ENCODE peak calls at places on chromosomes 3 and 15, in seven cellular contexts. W is small intestine, N is pancreas, O is lower lobe of right lung, X is RWPE2, G is left ventricle myocardium inferior, Y is suprapubic skin. J is an unnamed sample. For H3K4me1, the result is how much of the 10 kb centered on the place peaks cover.

GRCh38 chr3:185759523-185759922 is 65.3 kb downstream of the IGF2BP2 start:
- DNase-seq in G (no peak), Y (no peak), N (no peak), X (no peak), O (no peak), W (no peak), J (peak)

GRCh38 chr15:50355612-50355905 is 561 bp upstream of the GABPB1 start:
- DNase-seq in N (no peak), G (no peak), Y (no peak), W (no peak), X (no peak), O (no peak), J (no peak)

GRCh38 chr15:71916834-71917233 is 106.5 kb downstream of the NR2E3 start:
- DNase-seq in Y (no peak), G (no peak), W (peak), N (no peak), X (no peak), O (no peak), J (peak)

GRCh38 chr3:105865867-105866350 is 2.9 kb downstream of the CBLB start:
- DNase-seq in N (no peak), Y (no peak), X (no peak), O (no peak), G (no peak), W (no peak), J (no peak)

GRCh38 chr3:111831840-111832239 is 27.2 kb upstream of the PHLDB2 start:
- DNase-seq in N (no peak), W (no peak), O (no peak), X (no peak), Y (no peak), G (no peak), J (peak)

GRCh38 chr3:133437391-133438093 is 37.7 kb downstream of the BFSP2 start:
- DNase-seq in Y (no peak), N (no peak), X (no peak), W (no peak), O (no peak), G (no peak), J (peak)

GRCh38 chr3:50575372-50575771 is 6.0 kb downstream of the HEMK1 start:
- DNase-seq in N (no peak), X (no peak), Y (no peak), O (no peak), G (no peak), W (no peak), J (no peak)

GRCh38 chr3:114496021-114496434 is 202.2 kb downstream of the TIGIT start:
- DNase-seq in N (no peak), O (no peak), X (no peak), G (peak), Y (no peak), W (no peak), J (no peak)

GRCh38 chr3:53618946-53619345 is 124.5 kb downstream of the CACNA1D start:
- DNase-seq in N (no peak), Y (no peak), O (no peak), G (no peak), W (peak), X (no peak), J (no peak)

GRCh38 chr15:42494998-42495360 is 455 bp upstream of the SNAP23 start:
- DNase-seq in Y (no peak), N (peak), G (no peak), X (no peak), O (no peak), W (peak), J (peak)

GRCh38 chr3:28301607-28302158 is 46.8 kb upstream of the ZCWPW2 start:
- DNase-seq in O (no peak), Y (no peak), W (no peak), N (no peak), X (no peak), G (no peak), J (no peak)

GRCh38 chr3:28575100-28575747 is 226.6 kb upstream of the AZI2 start:
- DNase-seq in W (no peak), N (peak), G (peak), Y (no peak), O (peak), X (peak), J (peak)

GRCh38 chr3:39220551-39221530 is 28.4 kb upstream of the XIRP1 start:
- DNase-seq in X (no peak), O (no peak), Y (no peak), W (no peak), N (no peak), G (no peak), J (no peak)

GRCh38 chr3:192904632-192905289 is 12.9 kb downstream of the MB21D2 start:
- DNase-seq in G (no peak), Y (no peak), W (no peak), N (no peak), X (no peak), O (no peak), J (peak)

GRCh38 chr15:80852676-80853075 is 73.5 kb downstream of the CEMIP start:
- DNase-seq in O (no peak), X (no peak), G (no peak), W (peak), Y (no peak), N (no peak), J (no peak)

GRCh38 chr15:67025719-67026118 is 39.7 kb upstream of the SMAD3 start:
- DNase-seq in X (no peak), Y (no peak), N (peak), G (no peak), W (peak), O (no peak), J (peak)

GRCh38 chr3:48609088-48610005 is at the start of gene UQCRC1:
- DNase-seq in X (peak), O (peak), G (peak), N (peak), Y (peak), W (peak), J (peak)

GRCh38 chr3:125140011-125140813 is 72.3 kb downstream of the SLC12A8 start:
- DNase-seq in W (no peak), X (no peak), O (no peak), N (no peak), Y (no peak), G (no peak), J (peak)

GRCh38 chr15:58606577-58607080 is 142.9 kb downstream of the ADAM10 start:
- DNase-seq in Y (no peak), N (no peak), W (no peak), G (no peak), X (no peak), O (no peak), J (no peak)

GRCh38 chr3:149077638-149078037 is 8.7 kb downstream of the HLTF start:
- DNase-seq in O (no peak), X (no peak), Y (no peak), N (no peak), W (no peak), G (no peak), J (no peak)

GRCh38 chr3:122415104-122415744 is 638 bp downstream of the WDR5B start:
- DNase-seq in Y (no peak), W (peak), O (no peak), N (peak), X (no peak), G (no peak), J (peak)

GRCh38 chr3:15372918-15373317 is 40.5 kb upstream of the SH3BP5 start:
- DNase-seq in N (no peak), X (no peak), O (no peak), W (no peak), G (no peak), Y (no peak), J (no peak)

GRCh38 chr3:66153961-66154923 is 66.6 kb upstream of the SLC25A26 start:
- DNase-seq in G (peak), X (no peak), O (no peak), Y (no peak), N (no peak), W (no peak), J (peak)

GRCh38 chr3:98961161-98962155 is 60.0 kb upstream of the DCBLD2 start:
- DNase-seq in N (no peak), Y (no peak), X (no peak), W (no peak), G (no peak), O (no peak), J (no peak)

GRCh38 chr3:56468184-56469106 is at the start of gene ERC2:
- DNase-seq in W (no peak), Y (no peak), G (peak), O (peak), N (peak), X (no peak), J (peak)

GRCh38 chr3:101635954-101636798 is 40.8 kb downstream of the ZBTB11 start:
- DNase-seq in N (peak), O (peak), X (no peak), Y (no peak), G (peak), W (peak), J (peak)

GRCh38 chr15:33584797-33585196 is 274.0 kb downstream of the RYR3 start:
- DNase-seq in N (no peak), G (no peak), Y (no peak), W (no peak), O (no peak), X (no peak), J (peak)

GRCh38 chr15:99087405-99087943 is 17.4 kb upstream of the SYNM start:
- DNase-seq in N (no peak), O (no peak), Y (no peak), W (no peak), G (no peak), X (no peak), J (no peak)

GRCh38 chr3:170961616-170962400 is 53.4 kb upstream of the EIF5A2 start:
- DNase-seq in G (no peak), O (no peak), X (no peak), W (peak), N (no peak), Y (no peak), J (no peak)

GRCh38 chr3:11757441-11757875 is 89.2 kb downstream of the TAMM41 start:
- DNase-seq in Y (no peak), O (no peak), G (no peak), W (no peak), N (no peak), X (no peak), J (peak)

GRCh38 chr3:67819447-67819846 is 165.0 kb upstream of the SUCLG2 start:
- DNase-seq in W (peak), X (no peak), Y (no peak), N (no peak), G (no peak), O (no peak), J (no peak)

GRCh38 chr3:147297756-147298155 is 108.6 kb downstream of the ZIC4 start:
- DNase-seq in N (no peak), X (no peak), Y (no peak), W (no peak), G (no peak), O (no peak), J (peak)

GRCh38 chr3:21745971-21746370 is 5.0 kb downstream of the ZNF385D start:
- DNase-seq in X (no peak), G (no peak), Y (no peak), N (no peak), W (no peak), O (no peak), J (no peak)

GRCh38 chr3:85781806-85782205 is 823.0 kb downstream of the CADM2 start:
- DNase-seq in X (no peak), O (no peak), Y (no peak), N (no peak), W (no peak), G (no peak), J (no peak)

GRCh38 chr3:85780806-85781205 is 822.0 kb downstream of the CADM2 start:
- DNase-seq in X (no peak), N (no peak), G (no peak), Y (no peak), O (no peak), W (no peak), J (peak)

GRCh38 chr3:85785766-85786165 is 827.0 kb downstream of the CADM2 start:
- DNase-seq in Y (no peak), X (no peak), O (no peak), N (no peak), W (no peak), G (no peak), J (no peak)

GRCh38 chr3:85783331-85783730 is 824.5 kb downstream of the CADM2 start:
- DNase-seq in W (no peak), Y (no peak), X (no peak), N (no peak), G (no peak), O (no peak), J (peak)
- H3K4me1 ChIP-seq in W (under half), Y (under half), X (under half), N (under half), G (under half), O (under half), J (under half)

GRCh38 chr15:97976129-97976528 is 15.6 kb downstream of the ARRDC4 start:
- DNase-seq in W (no peak), Y (no peak), N (no peak), O (no peak), G (no peak), X (no peak), J (no peak)

GRCh38 chr15:97979131-97979502 is 18.6 kb downstream of the ARRDC4 start:
- DNase-seq in G (no peak), N (no peak), O (no peak), W (no peak), Y (no peak), X (no peak), J (no peak)

GRCh38 chr15:97978408-97979130 is 18.1 kb downstream of the ARRDC4 start:
- DNase-seq in G (no peak), N (peak), X (no peak), W (peak), O (no peak), Y (no peak), J (peak)

GRCh38 chr15:97977734-97978133 is 17.2 kb downstream of the ARRDC4 start:
- DNase-seq in O (no peak), X (no peak), Y (no peak), N (peak), G (no peak), W (peak), J (no peak)

DNA sequence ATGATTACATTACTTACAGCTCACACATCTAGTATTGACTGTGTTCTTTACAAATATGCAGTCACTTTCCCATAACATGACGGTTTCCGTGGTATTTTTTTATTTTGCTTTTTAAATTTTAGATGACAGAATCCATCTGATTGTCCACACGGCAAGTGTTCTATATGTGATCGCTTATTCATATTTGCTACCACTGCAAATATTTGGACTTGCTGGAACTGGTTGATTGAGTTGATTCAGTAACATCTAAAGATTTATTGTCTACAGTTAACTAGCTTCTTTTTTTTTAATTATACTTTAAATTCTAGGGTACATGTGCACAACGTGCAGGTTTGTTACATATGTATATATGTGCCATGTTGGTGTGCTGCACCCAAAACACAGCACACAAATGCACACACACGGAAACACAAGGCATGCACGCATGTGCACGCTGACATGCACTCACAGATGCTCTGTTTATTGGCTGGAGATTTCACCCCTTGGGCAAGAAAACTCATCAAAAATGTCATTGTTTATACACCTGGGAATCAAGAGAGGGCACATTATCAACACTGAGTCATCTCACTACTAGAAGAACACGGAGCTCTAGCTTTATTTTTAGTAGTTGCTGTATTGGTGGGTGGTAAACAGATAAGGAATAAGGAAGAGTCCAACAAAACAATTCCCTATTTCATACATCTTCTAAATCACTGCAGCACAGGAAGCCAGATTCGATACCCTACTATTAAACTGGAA is 16.4 kb downstream of the ARRDC4 start:
- DNase-seq in W (no peak), G (no peak), Y (no peak), X (no peak), N (no peak), O (no peak), J (no peak)
- H3K4me3 ChIP-seq in W (no peak), G (no peak), Y (peak), X (no peak), N (no peak), O (no peak), J (no peak)

GRCh38 chr3:141087071-141087824 is 36.1 kb downstream of the SPSB4 start:
- DNase-seq in Y (no peak), N (no peak), X (no peak), O (no peak), W (no peak), G (no peak), J (no peak)
- H3K27ac ChIP-seq in Y (no peak), N (no peak), X (no peak), O (no peak), W (no peak), G (no peak), J (no peak)

GRCh38 chr15:31343831-31344230 is 17.2 kb downstream of the KLF13 start:
- DNase-seq in O (no peak), W (no peak), G (no peak), N (no peak), Y (no peak), X (no peak), J (no peak)

GRCh38 chr15:31342781-31343626 is 16.4 kb downstream of the KLF13 start:
- DNase-seq in W (no peak), O (peak), N (no peak), G (no peak), Y (no peak), X (no peak), J (no peak)

GRCh38 chr15:31341036-31341435 is 14.4 kb downstream of the KLF13 start:
- DNase-seq in G (no peak), X (no peak), W (no peak), Y (no peak), O (no peak), N (no peak), J (no peak)

GRCh38 chr15:31341501-31342195 is 15.0 kb downstream of the KLF13 start:
- DNase-seq in Y (no peak), W (no peak), O (no peak), X (no peak), N (no peak), G (no peak), J (no peak)

DNA sequence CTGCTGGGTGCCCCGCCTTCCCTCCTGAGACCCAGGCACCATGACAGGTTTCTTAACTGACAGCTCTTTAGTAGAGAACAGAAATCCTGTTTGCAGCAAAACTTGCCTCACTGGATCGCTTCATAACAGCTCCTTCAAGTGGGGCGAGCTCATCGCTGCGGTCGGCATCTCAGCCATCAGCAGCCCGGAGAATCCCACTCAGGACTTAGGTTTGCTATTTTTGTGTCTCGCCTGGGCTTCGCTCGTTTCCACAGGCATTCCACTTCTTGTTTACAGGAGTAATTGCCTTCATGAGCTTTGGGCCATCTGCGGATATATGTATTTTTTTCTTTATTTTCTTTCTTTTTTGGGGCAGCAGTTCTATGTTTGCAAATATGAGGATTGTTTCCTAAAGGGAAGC is 15.7 kb downstream of the KLF13 start:
- DNase-seq in W (no peak), O (no peak), Y (no peak), G (no peak), X (no peak), N (no peak), J (no peak)
- H3K4me1 ChIP-seq in W (half or more), O (half or more), Y (half or more), G (half or more), X (under half), N (under half), J (under half)

GRCh38 chr15:69595009-69595825 is 142.6 kb downstream of the RPLP1 start:
- DNase-seq in Y (peak), W (peak), N (peak), G (peak), X (peak), O (peak), J (peak)
- H3K4me3 ChIP-seq in Y (no peak), W (no peak), N (no peak), G (peak), X (no peak), O (no peak), J (peak)

GRCh38 chr3:52018319-52019000 is 22.8 kb upstream of the RPL29 start:
- DNase-seq in X (no peak), Y (no peak), N (no peak), W (no peak), O (no peak), G (no peak), J (no peak)
- H3K27ac ChIP-seq in X (no peak), Y (peak), N (no peak), W (peak), O (peak), G (peak), J (no peak)

GRCh38 chr15:40598126-40598525 is 4.1 kb downstream of the KNL1 start:
- DNase-seq in G (no peak), O (no peak), Y (no peak), N (no peak), W (no peak), X (no peak), J (no peak)
- H3K4me1 ChIP-seq in G (under half), O (under half), Y (under half), N (under half), W (under half), X (under half), J (under half)

GRCh38 chr3:46955801-46956259 is 20.7 kb downstream of the CCDC12 start:
- DNase-seq in W (no peak), N (no peak), O (no peak), G (no peak), Y (no peak), X (no peak), J (no peak)
- H3K4me3 ChIP-seq in W (no peak), N (no peak), O (no peak), G (no peak), Y (no peak), X (no peak), J (no peak)

GRCh38 chr3:160152638-160153037 is 72.6 kb upstream of the C3orf80 start:
- DNase-seq in N (no peak), G (no peak), Y (no peak), W (no peak), O (no peak), X (no peak), J (no peak)

GRCh38 chr3:160154033-160154432 is 71.2 kb upstream of the C3orf80 start:
- DNase-seq in W (no peak), Y (no peak), O (no peak), N (no peak), G (no peak), X (no peak), J (no peak)

GRCh38 chr3:160159346-160159745 is 65.9 kb upstream of the C3orf80 start:
- DNase-seq in X (no peak), Y (no peak), W (no peak), N (no peak), G (no peak), O (no peak), J (no peak)

GRCh38 chr3:160159806-160160205 is 65.4 kb upstream of the C3orf80 start:
- DNase-seq in Y (no peak), O (no peak), G (no peak), X (no peak), N (no peak), W (no peak), J (no peak)

GRCh38 chr3:160157321-160157720 is 67.9 kb upstream of the C3orf80 start:
- DNase-seq in W (no peak), O (no peak), X (no peak), Y (no peak), N (no peak), G (no peak), J (no peak)
- H3K27ac ChIP-seq in W (no peak), O (no peak), X (no peak), Y (no peak), N (no peak), G (no peak), J (no peak)